ENCODE peak calls at places on chromosomes 6 and 20, in four cellular contexts. L is stimulated activated CD8-positive, alpha-beta memory T cell treated with anti-CD3 and anti-CD28 coated beads, Interleukin-15, amount 100 ng/mL, for 1 hour; C is Calu3; K is A172. D is an unnamed sample.

GRCh38 chr20:48789185-48789668 is 38.6 kb downstream of the PREX1 start:
- DNase-seq in K (no peak), C (no peak), L (no peak), D (no peak)

GRCh38 chr6:142946924-142947701 is 2.1 kb upstream of the HIVEP2 start:
- DNase-seq in C (peak; percentile 79), K (peak; percentile 66), L (peak; percentile 39), D (peak; percentile 81)

GRCh38 chr6:135871878-135872277 is 20.4 kb downstream of the PDE7B start:
- DNase-seq in K (peak; percentile 41), L (no peak), C (no peak), D (no peak)

GRCh38 chr6:1724616-1725015 is 114.9 kb downstream of the FOXC1 start:
- DNase-seq in C (peak; percentile 89), K (peak; percentile 55), L (no peak), D (no peak)

GRCh38 chr6:11197846-11198245 is 34.6 kb downstream of the NEDD9 start:
- DNase-seq in C (no peak), K (no peak), L (no peak), D (no peak)

GRCh38 chr6:124962617-124963415 is 579 bp downstream of the RNF217 start:
- DNase-seq in C (peak; percentile 50), K (no peak), L (no peak), D (no peak)

GRCh38 chr6:110368268-110368667 is 10.1 kb upstream of the METTL24 start:
- DNase-seq in K (no peak), L (no peak), C (no peak), D (no peak)

GRCh38 chr6:112640895-112641294 is 293.8 kb downstream of the RFPL4B start:
- DNase-seq in L (no peak), C (no peak), K (peak; percentile 62), D (no peak)

GRCh38 chr6:19902201-19902600 is 65.0 kb downstream of the ID4 start:
- DNase-seq in L (no peak), K (no peak), C (no peak), D (no peak)

GRCh38 chr6:156866181-156866862 is 89.1 kb downstream of the ARID1B start:
- DNase-seq in L (no peak), C (no peak), K (peak; percentile 59), D (no peak)

GRCh38 chr20:63336232-63336752 is 24.9 kb downstream of the CHRNA4 start:
- DNase-seq in K (no peak), C (no peak), L (no peak), D (no peak)

GRCh38 chr6:167094820-167095637 is 27.9 kb upstream of the CCR6 start:
- DNase-seq in K (no peak), C (no peak), L (no peak), D (no peak)

GRCh38 chr6:18219611-18220010 is 44.7 kb downstream of the DEK start:
- DNase-seq in K (no peak), C (no peak), L (no peak), D (no peak)

GRCh38 chr20:64069614-64070243 is 6.7 kb downstream of the TCEA2 start:
- DNase-seq in K (no peak), C (peak; percentile 84), L (no peak), D (no peak)

GRCh38 chr20:34713194-34713943 is 9.2 kb downstream of the TP53INP2 start:
- DNase-seq in L (no peak), C (peak; percentile 65), K (peak; percentile 99), D (no peak)

GRCh38 chr6:144134737-144135136 is 15.6 kb upstream of the STX11 start:
- DNase-seq in L (no peak), K (no peak), C (no peak), D (no peak)

GRCh38 chr6:132062626-132063025 is 111.5 kb upstream of the CCN2 start:
- DNase-seq in C (no peak), K (no peak), L (no peak), D (no peak)

GRCh38 chr6:68634503-68635411 is at the start of gene ADGRB3:
- DNase-seq in K (peak; percentile 27), L (no peak), C (peak; percentile 72), D (no peak)

D was measured in central memory CD8-positive, alpha-beta T cell.